ENCODE peak calls at places on chromosomes 11 and 22, in nine cellular contexts. M, X, B, G, K, I, R, H and L are unnamed samples.

GRCh38 chr11:134459246-134460043 is 47.4 kb upstream of the B3GAT1 start:
- DNase-seq in I (no peak), R (no peak), K (no peak), M (no peak), G (no peak), X (no peak), B (no peak), H (no peak), L (no peak)

GRCh38 chr22:39714321-39714720 is 143.8 kb downstream of the CACNA1I start:
- DNase-seq in B (no peak), I (no peak), G (no peak), H (no peak), K (no peak), M (no peak), R (peak), X (no peak), L (no peak)

GRCh38 chr11:64065712-64066111 is 30.0 kb downstream of the FLRT1 start:
- DNase-seq in X (no peak), H (no peak), B (no peak), R (no peak), M (no peak), I (no peak), G (no peak), K (no peak), L (no peak)

GRCh38 chr11:21933095-21933494 is 259.8 kb upstream of the ANO5 start:
- DNase-seq in R (no peak), I (no peak), H (no peak), X (no peak), K (no peak), G (no peak), B (no peak), M (no peak), L (no peak)

GRCh38 chr11:34174411-34175041 is 69.1 kb downstream of the NAT10 start:
- DNase-seq in K (peak), B (peak), I (peak), H (no peak), M (peak), X (peak), R (peak), G (peak), L (peak)

GRCh38 chr22:21000215-21000986 is 1.5 kb downstream of the THAP7 start:
- DNase-seq in R (no peak), H (no peak), M (no peak), G (no peak), B (no peak), K (no peak), X (no peak), I (no peak), L (no peak)

GRCh38 chr11:64676253-64676615 is 46.8 kb downstream of the NRXN2 start:
- DNase-seq in M (no peak), I (no peak), H (no peak), G (no peak), R (no peak), K (no peak), B (no peak), X (no peak), L (no peak)

GRCh38 chr11:102730036-102730815 is 5.5 kb upstream of the MMP8 start:
- DNase-seq in X (no peak), K (no peak), G (no peak), H (no peak), I (no peak), M (no peak), B (no peak), R (no peak), L (no peak)

GRCh38 chr11:69799582-69799981 is 19.6 kb downstream of the FGF3 start:
- DNase-seq in I (peak), M (no peak), X (no peak), R (no peak), B (peak), H (no peak), K (no peak), G (no peak), L (no peak)

DNA sequence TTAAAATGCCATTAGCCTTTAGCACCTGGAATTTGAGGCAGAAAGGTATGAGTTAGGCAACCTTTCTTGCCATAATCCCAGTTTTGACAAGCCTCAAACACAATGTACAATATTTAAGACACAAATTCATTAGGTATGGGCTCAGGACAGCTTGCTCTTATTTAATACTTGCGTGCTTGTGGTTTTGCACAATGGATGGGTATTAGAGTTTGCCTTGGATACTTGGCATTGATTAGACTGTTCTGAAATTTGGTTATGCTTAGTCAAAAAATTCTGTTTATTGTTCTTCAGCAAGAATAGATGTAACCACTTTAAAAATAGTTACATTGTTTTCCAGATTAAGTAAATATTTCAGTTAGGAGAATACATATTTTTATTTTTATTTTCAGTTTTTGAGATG is 5.4 kb upstream of the C11orf65 start:
- DNase-seq in M (no peak), X (no peak), G (no peak), H (no peak), B (no peak), R (no peak), I (no peak), K (no peak), L (no peak)
- H3K27ac ChIP-seq in M (no peak), X (no peak), G (no peak), H (no peak), B (no peak), R (no peak), I (no peak), K (no peak), L (no peak)

DNA sequence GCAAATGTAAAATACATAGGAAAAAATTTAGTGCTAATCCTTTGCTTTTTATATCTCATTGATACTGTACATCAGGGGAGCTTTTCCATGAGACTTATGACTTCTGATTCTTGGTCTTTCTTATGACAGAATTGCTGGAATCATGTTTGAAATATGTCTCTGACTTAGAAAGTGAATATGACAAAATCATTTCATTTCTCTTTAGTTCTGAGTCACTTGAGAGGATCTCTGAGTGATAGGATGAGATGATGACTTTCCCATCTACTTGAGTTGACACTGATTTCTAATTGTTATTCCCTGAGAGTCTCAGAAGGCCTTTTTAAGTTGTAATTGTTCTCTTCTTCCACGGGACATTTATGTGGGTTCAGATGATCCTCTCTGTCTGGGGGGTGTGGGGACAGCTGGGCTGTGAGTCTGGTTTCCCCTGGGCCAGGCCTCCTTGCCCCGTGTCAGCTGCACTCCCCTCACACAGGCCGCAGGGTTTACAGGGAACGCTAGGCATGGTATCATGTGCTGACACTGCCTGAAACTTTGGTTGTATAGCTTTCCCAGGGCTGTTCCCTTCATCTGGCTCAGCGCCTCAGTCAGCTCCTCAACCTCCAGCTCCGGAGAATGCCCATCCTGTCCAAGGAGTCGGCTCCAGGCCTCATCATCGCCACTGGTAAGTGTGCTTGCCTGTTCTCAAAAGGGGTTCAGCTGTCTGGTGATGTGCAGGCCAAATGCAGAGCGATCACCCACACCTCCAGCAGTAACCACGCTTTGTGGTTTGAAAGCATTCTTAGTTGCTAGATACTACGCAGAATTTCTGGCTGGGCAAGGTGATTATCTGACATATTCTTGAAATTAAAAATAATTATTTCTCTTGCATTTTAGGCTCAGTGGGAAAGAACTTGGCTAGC is 69.5 kb upstream of the SORL1-AS1 start:
- DNase-seq in M (no peak), R (no peak), X (no peak), B (no peak), G (no peak), I (no peak), K (no peak), H (no peak), L (no peak)
- H3K27ac ChIP-seq in M (no peak), R (no peak), X (no peak), B (no peak), G (no peak), I (no peak), K (peak), H (peak), L (no peak)

GRCh38 chr22:31870890-31871289 is 73.4 kb upstream of the YWHAH start:
- DNase-seq in G (no peak), M (no peak), H (peak), K (peak), X (no peak), I (no peak), B (no peak), R (no peak), L (no peak)
- H3K27ac ChIP-seq in G (no peak), M (no peak), H (peak), K (no peak), X (no peak), I (no peak), B (no peak), R (peak), L (no peak)

DNA sequence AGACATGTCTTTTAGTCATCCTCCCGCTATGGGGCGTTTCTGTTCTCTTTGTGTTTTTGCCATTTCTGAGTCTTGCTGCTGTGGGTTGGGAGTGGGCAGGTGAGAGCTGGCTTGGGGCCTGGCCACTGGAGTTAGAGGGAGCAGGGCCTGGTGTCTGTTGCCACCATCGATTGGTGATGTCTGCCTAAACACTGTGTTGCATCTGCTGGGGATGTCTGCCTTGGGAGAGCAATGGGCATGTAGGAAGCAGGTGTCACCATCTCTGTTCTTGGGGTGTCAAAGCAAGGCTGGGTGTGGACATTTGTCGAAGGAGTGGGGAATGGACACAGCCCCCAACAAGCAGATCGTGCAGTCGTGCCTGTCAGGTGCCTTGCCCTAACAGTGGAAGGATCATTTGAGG is 56.8 kb downstream of the LRP5 start:
- DNase-seq in B (no peak), R (no peak), K (no peak), M (no peak), H (no peak), X (no peak), I (no peak), G (no peak), L (no peak)
- H3K27ac ChIP-seq in B (no peak), R (no peak), K (no peak), M (no peak), H (no peak), X (no peak), I (no peak), G (no peak), L (no peak)

DNA sequence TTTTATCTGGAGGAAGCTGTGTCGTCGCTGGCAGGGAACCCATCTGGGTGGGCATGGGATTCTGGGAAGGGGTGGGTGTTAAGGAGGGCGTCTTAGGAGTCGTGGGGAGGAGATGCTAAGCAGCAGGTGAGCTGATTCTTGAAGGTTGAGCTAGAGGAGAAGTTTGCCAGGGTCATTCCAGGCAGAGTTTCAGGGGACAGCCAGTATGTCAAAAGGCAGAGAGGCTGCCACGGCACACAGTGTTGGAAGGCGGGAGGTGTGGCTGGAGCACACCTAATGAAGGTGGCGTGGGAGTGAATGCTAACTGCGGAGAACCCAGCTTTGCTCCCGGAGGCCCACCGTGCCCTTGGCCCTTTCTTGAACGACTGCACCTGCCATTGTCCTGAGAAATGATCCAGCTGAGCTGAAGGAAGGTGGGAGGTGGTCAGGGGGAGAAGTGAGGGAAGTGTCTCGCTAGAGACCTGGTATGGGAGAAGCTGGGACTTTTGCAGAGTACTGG is 1.3 kb downstream of the FAM118A start:
- DNase-seq in K (peak), H (no peak), G (no peak), X (no peak), M (no peak), I (no peak), B (no peak), R (no peak), L (no peak)
- H3K27ac ChIP-seq in K (peak), H (no peak), G (peak), X (peak), M (no peak), I (no peak), B (no peak), R (peak), L (no peak)

DNA sequence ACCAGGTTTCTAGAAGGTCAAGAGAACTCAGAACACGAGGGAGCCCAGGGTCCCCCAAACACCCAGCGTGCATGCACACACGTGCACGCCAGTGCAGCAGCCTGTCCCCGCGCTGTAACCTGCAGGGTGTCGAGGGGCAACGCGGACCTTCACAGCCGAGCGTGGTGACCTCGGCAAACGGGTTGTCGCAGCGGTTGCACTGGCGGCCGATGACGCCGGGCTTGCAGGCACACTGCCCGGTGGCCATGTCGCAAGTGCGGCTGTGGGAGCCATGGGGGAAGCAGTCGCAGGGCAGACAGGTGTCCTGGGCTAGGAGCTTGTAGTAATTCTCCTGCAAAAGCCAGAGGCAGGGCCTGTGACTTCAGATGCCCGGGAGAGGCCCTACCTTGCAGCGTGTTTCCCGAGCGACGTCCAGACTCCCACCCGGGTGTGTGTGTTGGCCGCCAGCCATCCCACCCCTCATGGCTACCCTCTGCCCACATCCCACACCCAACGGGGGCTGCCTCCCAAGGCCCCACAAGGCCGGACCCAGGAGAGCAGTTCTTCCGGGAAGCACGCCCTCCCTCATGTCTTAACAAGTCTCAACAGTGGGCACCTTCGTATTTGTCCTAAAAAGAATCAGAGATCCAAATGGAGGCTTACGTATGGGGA is 56.1 kb downstream of the TRMU start:
- DNase-seq in H (no peak), B (no peak), K (no peak), I (no peak), M (no peak), G (no peak), R (no peak), X (no peak), L (no peak)
- H3K27ac ChIP-seq in H (peak), B (no peak), K (peak), I (no peak), M (no peak), G (no peak), R (no peak), X (no peak), L (no peak)

DNA sequence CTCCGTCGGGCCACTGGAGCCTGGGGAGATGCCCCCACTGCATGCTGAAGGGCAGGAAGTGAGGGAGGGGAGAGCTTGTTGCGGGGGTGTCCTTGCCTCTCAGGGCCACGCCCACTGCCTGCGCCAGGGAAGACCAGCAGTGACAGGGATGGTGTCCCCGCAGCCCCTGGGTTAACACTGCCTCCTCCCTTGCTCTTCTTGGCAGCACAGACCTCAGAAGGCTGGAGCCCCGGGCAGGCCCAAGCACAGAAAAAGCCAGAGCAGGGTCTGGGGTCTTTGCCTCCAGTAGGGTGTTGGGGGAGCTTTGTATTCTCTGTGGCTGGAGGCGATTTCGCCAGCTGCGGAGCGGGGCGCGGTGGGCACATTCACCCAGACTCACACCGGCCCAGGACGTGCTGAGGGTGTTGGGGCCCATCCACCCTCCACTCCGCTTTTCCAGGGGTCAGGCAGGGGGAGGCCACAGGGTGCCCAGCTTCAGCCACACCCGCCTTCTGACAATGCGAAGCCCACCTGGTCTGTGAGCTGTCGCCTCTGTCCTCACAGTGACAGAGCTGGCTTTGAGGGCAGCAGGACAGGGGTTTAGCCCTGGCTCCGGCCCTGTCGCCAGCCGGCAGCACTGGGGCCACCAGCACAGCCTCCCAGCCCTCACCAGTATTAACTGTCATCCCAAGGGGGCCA is 83.7 kb downstream of the CDKN1C start:
- DNase-seq in B (peak), X (no peak), M (peak), I (no peak), R (peak), H (no peak), G (no peak), K (no peak), L (no peak)
- H3K27ac ChIP-seq in B (no peak), X (no peak), M (no peak), I (no peak), R (no peak), H (no peak), G (no peak), K (no peak), L (no peak)

GRCh38 chr11:37623778-37624177 is 1025.7 kb upstream of the RAG2 start:
- DNase-seq in H (no peak), M (no peak), R (no peak), G (no peak), X (no peak), B (no peak), K (no peak), I (no peak), L (no peak)
- H3K27ac ChIP-seq in H (no peak), M (no peak), R (no peak), G (no peak), X (no peak), B (no peak), K (no peak), I (no peak), L (no peak)

DNA sequence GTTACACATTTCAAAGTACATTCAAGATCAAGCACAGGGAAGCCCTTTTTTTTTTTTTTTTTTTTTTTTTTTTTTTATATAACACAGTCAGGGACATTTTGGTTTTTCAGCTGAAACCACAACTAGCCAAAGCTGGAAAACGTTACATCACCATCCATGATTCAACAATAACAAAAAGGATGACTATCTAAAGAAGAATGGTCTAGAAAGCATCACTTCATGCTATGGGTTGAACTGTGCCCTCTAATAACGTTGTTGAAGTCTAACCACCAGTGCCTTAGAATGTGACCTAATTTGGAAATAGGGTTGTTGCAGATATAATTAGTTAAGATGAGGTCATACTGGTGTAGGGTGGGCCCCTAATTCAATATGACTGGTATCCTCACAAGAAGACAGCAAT is 46.6 kb downstream of the MTMR2 start:
- DNase-seq in R (no peak), H (peak), X (no peak), K (no peak), M (no peak), I (no peak), G (no peak), B (no peak), L (no peak)
- H3K27ac ChIP-seq in R (no peak), H (peak), X (no peak), K (no peak), M (no peak), I (no peak), G (no peak), B (no peak), L (no peak)

GRCh38 chr11:108871152-108871551 is 206.3 kb downstream of the DDX10 start:
- DNase-seq in G (no peak), R (no peak), X (no peak), K (no peak), I (peak), M (no peak), B (peak), H (no peak), L (no peak)
- H3K27ac ChIP-seq in G (no peak), R (no peak), X (no peak), K (no peak), I (no peak), M (no peak), B (no peak), H (peak), L (no peak)